ENCODE peak calls at places on chromosomes 12 and 14, in four cellular contexts. T is NCI-H2107, C is MM.1S, X is amniotic stem cell. H is an unnamed sample.

GRCh38 chr14:68039593-68039992 is 220.0 kb downstream of the RAD51B start:
- DNase-seq in T (no peak), C (no peak), X (no peak), H (peak; percentile 62)

GRCh38 chr14:68762944-68763831 is 29.7 kb downstream of the ZFP36L1 start:
- DNase-seq in T (no peak), C (no peak), X (no peak), H (peak; percentile 34)

GRCh38 chr14:47276931-47277330 is 398.5 kb downstream of the MDGA2 start:
- DNase-seq in T (no peak), C (no peak), X (no peak), H (no peak)

GRCh38 chr14:101122114-101122854 is 218.8 kb upstream of the RTL1 start:
- DNase-seq in T (no peak), C (no peak), X (no peak), H (no peak)

GRCh38 chr12:119594399-119594730 is 791 bp downstream of the TMEM233 start:
- DNase-seq in T (no peak), C (no peak), X (no peak), H (peak; percentile 40)

GRCh38 chr12:91074851-91075250 is 17.0 kb upstream of the KERA start:
- DNase-seq in T (no peak), C (no peak), X (no peak), H (no peak)

GRCh38 chr14:74018029-74018703 is 922 bp downstream of the ENTPD5 start:
- DNase-seq in T (no peak), C (no peak), X (peak; percentile 26), H (no peak)

GRCh38 chr12:110244829-110245228 is 36.2 kb upstream of the ATP2A2 start:
- DNase-seq in T (no peak), C (no peak), X (no peak), H (no peak)

GRCh38 chr14:73884438-73885190 is 2.0 kb upstream of the ZNF410 start:
- DNase-seq in T (no peak), C (no peak), X (no peak), H (no peak)

GRCh38 chr12:9699898-9700605 is 30.5 kb downstream of the CLEC2D start:
- DNase-seq in T (no peak), C (no peak), X (no peak), H (peak; percentile 91)

GRCh38 chr14:31549817-31550216 is 11.4 kb upstream of the NUBPL start:
- DNase-seq in T (no peak), C (no peak), X (no peak), H (no peak)

GRCh38 chr12:53217049-53217929 is 10.2 kb upstream of the ITGB7 start:
- DNase-seq in T (no peak), C (no peak), X (no peak), H (peak; percentile 48)

GRCh38 chr14:67265131-67265530 is 23.9 kb downstream of the PALS1 start:
- DNase-seq in T (no peak), C (no peak), X (no peak), H (no peak)

GRCh38 chr12:81468206-81468605 is 290.9 kb downstream of the PPFIA2 start:
- DNase-seq in T (no peak), C (no peak), X (no peak), H (no peak)

GRCh38 chr12:46492471-46493351 is 120.1 kb upstream of the SLC38A2 start:
- DNase-seq in T (no peak), C (no peak), X (peak; percentile 59), H (peak; percentile 93)

GRCh38 chr14:93456356-93456755 is 25.6 kb downstream of the UNC79 start:
- DNase-seq in T (no peak), C (no peak), X (no peak), H (no peak)

GRCh38 chr14:22221508-22221907 is 367.5 kb downstream of the DAD1 start:
- DNase-seq in T (no peak), C (peak; percentile 12), X (no peak), H (peak; percentile 4)

GRCh38 chr12:127115468-127116035 is 1151.4 kb upstream of the TMEM132C start:
- DNase-seq in T (no peak), C (no peak), X (no peak), H (no peak)

GRCh38 chr14:64069634-64070359 is 217.0 kb downstream of the SYNE2 start:
- DNase-seq in T (no peak), C (no peak), X (no peak), H (no peak)

GRCh38 chr14:70186826-70187483 is 1.8 kb downstream of the SLC8A3 start:
- DNase-seq in T (no peak), C (no peak), X (no peak), H (peak; percentile 25)

GRCh38 chr12:58602179-58602578 is 318.1 kb downstream of the LRIG3 start:
- DNase-seq in T (no peak), C (no peak), X (no peak), H (no peak)

GRCh38 chr14:68971411-68972035 is 7.6 kb downstream of the ACTN1 start:
- DNase-seq in T (no peak), C (no peak), X (no peak), H (no peak)

GRCh38 chr12:23895792-23896218 is 53.7 kb downstream of the SOX5 start:
- DNase-seq in T (peak; percentile 49), C (no peak), X (no peak), H (no peak)

GRCh38 chr14:101458536-101459391 is 102.5 kb upstream of the DIO3 start:
- DNase-seq in T (no peak), C (no peak), X (no peak), H (no peak)

GRCh38 chr14:52951730-52952481 is 1.1 kb upstream of the FERMT2 start:
- DNase-seq in T (no peak), C (no peak), X (peak; percentile 54), H (peak; percentile 71)

GRCh38 chr12:126493366-126494108 is 1428.3 kb downstream of the AACS start:
- DNase-seq in T (no peak), C (no peak), X (no peak), H (peak; percentile 84)

GRCh38 chr14:90624228-90624627 is 192.0 kb downstream of the TTC7B start:
- DNase-seq in T (no peak), C (no peak), X (no peak), H (peak; percentile 77)

GRCh38 chr14:21923820-21924219 is 250.2 kb upstream of the OR4E1 start:
- DNase-seq in T (no peak), C (peak; percentile 51), X (no peak), H (peak; percentile 88)

GRCh38 chr14:56273151-56273550 is 154.9 kb downstream of the PELI2 start:
- DNase-seq in T (no peak), C (no peak), X (no peak), H (no peak)

H was measured in lung microvascular endothelial cell.